ENCODE peak calls at places on chromosome X, in eight cellular contexts. U, N, E, H, P, R, D and S are unnamed samples.

GRCh38 chrX:107714196-107714811 is 61.3 kb downstream of the TSC22D3 start:
- DNase-seq in H (peak; percentile 58), U (no peak), N (peak; percentile 57), D (no peak), P (no peak), E (no peak), R (no peak), S (no peak)

GRCh38 chrX:12080265-12080664 is 58.0 kb upstream of the FRMPD4 start:
- DNase-seq in E (no peak), D (no peak), N (peak; percentile 69), H (peak; percentile 63), R (no peak), U (peak; percentile 23), P (peak; percentile 27), S (no peak)

GRCh38 chrX:149151805-149152757 is 353.0 kb downstream of the IDS start:
- DNase-seq in H (peak; percentile 86), D (no peak), N (peak; percentile 84), R (no peak), U (peak; percentile 72), E (no peak), P (no peak), S (no peak)

GRCh38 chrX:79721234-79721633 is 293.3 kb upstream of the TBX22 start:
- DNase-seq in H (no peak), P (no peak), D (no peak), R (no peak), N (no peak), E (no peak), U (no peak), S (no peak)

GRCh38 chrX:71938371-71938770 is 27.7 kb downstream of the NHSL2 start:
- DNase-seq in E (no peak), U (peak; percentile 67), R (no peak), H (no peak), D (no peak), P (no peak), N (peak; percentile 14), S (no peak)

GRCh38 chrX:49901068-49901467 is 21.3 kb upstream of the CLCN5 start:
- DNase-seq in U (no peak), D (no peak), P (no peak), E (no peak), H (no peak), N (no peak), R (no peak), S (no peak)

GRCh38 chrX:47880927-47881326 is 44.2 kb downstream of the ZNF81 start:
- DNase-seq in P (no peak), U (no peak), E (no peak), R (no peak), N (no peak), H (no peak), D (no peak), S (no peak)

GRCh38 chrX:150934453-150934852 is 36.0 kb upstream of the CD99L2 start:
- DNase-seq in N (peak; percentile 31), R (no peak), U (peak; percentile 72), P (no peak), D (no peak), H (peak; percentile 36), E (no peak), S (peak; percentile 10)

GRCh38 chrX:40867352-40867751 is 132.0 kb upstream of the MED14 start:
- DNase-seq in D (no peak), P (peak; percentile 35), E (no peak), H (peak; percentile 56), U (peak; percentile 80), N (peak; percentile 57), R (no peak), S (no peak)

GRCh38 chrX:63754141-63754859 is 30.7 kb downstream of the ARHGEF9 start:
- DNase-seq in U (peak; percentile 23), H (peak; percentile 17), E (no peak), D (peak; percentile 8), P (peak; percentile 2), N (peak; percentile 29), R (no peak), S (no peak)

GRCh38 chrX:109619816-109620215 is 5.2 kb downstream of the KCNE5 start:
- DNase-seq in P (no peak), H (no peak), N (no peak), D (no peak), U (no peak), E (no peak), R (no peak), S (no peak)

GRCh38 chrX:118420462-118420861 is 74.6 kb downstream of the WDR44 start:
- DNase-seq in R (no peak), D (no peak), U (peak; percentile 38), N (peak; percentile 71), E (no peak), P (no peak), H (peak; percentile 74), S (no peak)

GRCh38 chrX:19743386-19743785 is 144.0 kb downstream of the SH3KBP1 start:
- DNase-seq in E (no peak), P (no peak), U (no peak), N (no peak), D (no peak), R (no peak), H (no peak), S (no peak)

GRCh38 chrX:18354369-18355329 is at the start of gene SCML2:
- DNase-seq in P (peak; percentile 45), H (peak; percentile 38), R (peak; percentile 38), U (peak; percentile 23), D (no peak), E (peak; percentile 68), N (peak; percentile 25), S (no peak)

GRCh38 chrX:96052078-96052477 is 632.6 kb upstream of the DIAPH2 start:
- DNase-seq in N (no peak), H (no peak), U (no peak), R (no peak), E (no peak), P (no peak), D (no peak), S (no peak)

GRCh38 chrX:13699183-13699826 is 10.4 kb downstream of the RAB9A start:
- DNase-seq in P (peak; percentile 32), N (no peak), U (peak; percentile 47), H (no peak), D (no peak), R (no peak), E (no peak), S (no peak)

GRCh38 chrX:47172549-47172948 is 21.1 kb upstream of the UBA1 start:
- DNase-seq in U (no peak), P (no peak), R (no peak), E (peak; percentile 12), D (no peak), H (no peak), N (no peak), S (no peak)

GRCh38 chrX:47384502-47384901 is 14.1 kb downstream of the ZNF157 start:
- DNase-seq in E (no peak), N (peak; percentile 72), H (peak; percentile 70), U (peak; percentile 39), D (peak; percentile 69), R (peak; percentile 18), P (peak; percentile 78), S (peak; percentile 22)

GRCh38 chrX:40262641-40263560 is 165.1 kb upstream of the BCOR start:
- DNase-seq in U (peak; percentile 62), H (peak; percentile 69), N (peak; percentile 68), P (peak; percentile 47), D (no peak), R (no peak), E (no peak), S (peak; percentile 3)

GRCh38 chrX:130268500-130269170 is at the start of gene ZNF280C:
- DNase-seq in D (peak; percentile 84), E (peak; percentile 95), N (peak; percentile 94), H (peak; percentile 95), U (peak; percentile 92), P (peak; percentile 93), R (peak; percentile 89), S (peak; percentile 79)
- TF ChIP-seq CTCF in D (peak; percentile 31), E (peak; percentile 37), N (peak; percentile 27), H (peak; percentile 30), U (peak; percentile 13), P (no peak), R (peak; percentile 35), S (peak; percentile 36)

GRCh38 chrX:23908219-23909003 is 605 bp downstream of the CXorf58 start:
- DNase-seq in N (no peak), E (no peak), P (no peak), H (no peak), D (no peak), U (no peak), R (no peak), S (no peak)
- TF ChIP-seq CTCF in N (peak; percentile 30), E (no peak), P (no peak), H (peak; percentile 30), D (no peak), U (peak; percentile 19), R (no peak), S (peak; percentile 1)

DNA sequence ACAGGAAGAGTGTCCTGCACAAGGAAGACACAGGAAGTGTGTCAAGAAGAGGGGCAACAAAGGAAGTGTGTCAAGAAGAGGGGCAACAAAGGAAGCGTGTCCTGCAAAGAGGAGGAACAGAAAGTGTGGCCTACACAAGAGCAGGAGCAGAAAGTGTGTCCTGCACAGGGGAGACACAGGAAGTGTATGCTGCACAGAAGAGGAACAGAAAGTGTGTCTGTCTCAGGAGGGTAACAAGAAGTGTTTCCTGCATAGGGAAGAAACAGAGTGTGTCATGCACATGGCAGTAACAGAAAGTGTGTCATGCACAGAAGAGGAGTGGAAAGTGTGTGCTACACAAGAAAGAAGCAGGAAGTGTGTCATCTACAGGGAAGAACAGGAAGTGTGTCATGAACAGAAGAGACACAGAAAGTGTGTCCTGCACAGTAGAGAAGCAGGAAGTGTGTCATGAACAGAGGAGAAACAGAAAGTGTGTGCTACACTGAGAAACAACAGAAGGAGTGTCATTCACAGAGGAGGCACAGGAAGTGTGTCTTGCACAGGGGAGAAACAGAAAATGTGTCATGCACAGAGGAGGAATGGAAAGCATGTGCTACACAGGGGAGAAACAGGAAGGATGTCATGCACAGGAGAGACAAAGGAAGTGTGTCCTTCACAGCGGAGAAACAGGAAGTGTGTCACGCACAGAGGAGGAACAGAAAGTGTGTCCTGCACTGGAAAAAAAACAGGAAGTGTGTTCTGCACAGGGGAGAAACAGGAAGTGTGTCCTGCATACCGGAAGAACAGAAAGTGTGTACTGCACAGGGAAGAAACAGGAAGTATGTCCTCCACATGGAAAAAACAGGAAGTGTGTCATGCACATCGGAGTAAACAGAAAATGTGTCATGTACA is 526.4 kb upstream of the PRKX start:
- DNase-seq in H (no peak), D (no peak), P (no peak), R (no peak), U (no peak), N (no peak), E (no peak), S (no peak)
- TF ChIP-seq CTCF in H (no peak), D (no peak), P (no peak), R (no peak), U (no peak), N (no peak), E (no peak), S (no peak)

GRCh38 chrX:131747173-131747572 is 203.3 kb downstream of the OR13H1 start:
- DNase-seq in R (no peak), U (peak; percentile 79), N (no peak), D (peak; percentile 74), H (no peak), P (no peak), E (no peak), S (peak; percentile 87)
- TF ChIP-seq CTCF in R (no peak), U (no peak), N (no peak), D (no peak), H (no peak), P (no peak), E (no peak), S (peak; percentile 56)